ENCODE peak calls at places on chromosomes 13 and 19, in ten cellular contexts. K is Calu3; A is neural progenitor cell; E is pancreas; Q is prostate gland; O is stimulated activated CD8-positive, alpha-beta memory T cell treated with anti-CD3 and anti-CD28 coated beads, Interleukin-15, amount 100 ng/mL, for 48 hours; P is GM04503; H is NCI-H1436; L is HTR-8/SVneo; B is lung microvascular endothelial cell. V is an unnamed sample.

GRCh38 chr19:41427647-41428480 is 690 bp upstream of the B3GNT8 start:
- DNase-seq in K (no peak), A (peak; percentile 21), E (peak; percentile 78), Q (peak; percentile 65), O (no peak), P (no peak), H (no peak), L (no peak), B (no peak), V (no peak)

GRCh38 chr19:18001837-18002345 is 6.1 kb upstream of the ARRDC2 start:
- DNase-seq in K (no peak), A (no peak), E (no peak), Q (no peak), O (no peak), P (no peak), H (no peak), L (no peak), B (no peak), V (no peak)

GRCh38 chr13:99105160-99105559 is 95.5 kb upstream of the UBAC2 start:
- DNase-seq in K (no peak), A (no peak), E (no peak), Q (no peak), O (no peak), P (no peak), H (no peak), L (no peak), B (no peak), V (no peak)

GRCh38 chr13:25874064-25874737 is 177.6 kb downstream of the SHISA2 start:
- DNase-seq in K (no peak), A (no peak), E (no peak), Q (no peak), O (no peak), P (no peak), H (no peak), L (no peak), B (no peak), V (no peak)

GRCh38 chr19:2149980-2150793 is 1.2 kb downstream of the AP3D1 start:
- DNase-seq in K (no peak), A (peak; percentile 42), E (peak; percentile 81), Q (no peak), O (no peak), P (no peak), H (no peak), L (no peak), B (no peak), V (no peak)

GRCh38 chr13:25137624-25137892 is 34.5 kb downstream of the AMER2 start:
- DNase-seq in K (no peak), A (no peak), E (no peak), Q (no peak), O (no peak), P (no peak), H (no peak), L (no peak), B (no peak), V (no peak)

GRCh38 chr13:40187324-40187795 is 479.1 kb downstream of the FOXO1 start:
- DNase-seq in K (no peak), A (no peak), E (no peak), Q (no peak), O (peak; percentile 26), P (no peak), H (no peak), L (no peak), B (no peak), V (no peak)

GRCh38 chr13:72458701-72459100 is 268.7 kb downstream of the MZT1 start:
- DNase-seq in K (peak; percentile 1), A (peak; percentile 38), E (no peak), Q (no peak), O (no peak), P (no peak), H (no peak), L (no peak), B (no peak), V (no peak)

GRCh38 chr13:23323946-23324709 is 109.4 kb downstream of the SACS start:
- DNase-seq in K (no peak), A (peak; percentile 20), E (no peak), Q (no peak), O (no peak), P (no peak), H (no peak), L (no peak), B (peak; percentile 51), V (no peak)

V was measured in pulmonary artery endothelial cell.